ENCODE peak calls at places on chromosomes 12 and 14, in five cellular contexts. One of them, this sample, is unnamed. For H3K4me1, the result is how much of the 10 kb centered on the place peaks cover.

GRCh38 chr12:24135158-24135850 is 185.8 kb upstream of the SOX5 start:
- DNase-seq in GM23338: no peak
- DNase-seq in MM.1S: no peak
- DNase-seq in HCT116: no peak
- DNase-seq in neural progenitor cell: no peak
- DNase-seq in this sample: no peak

GRCh38 chr14:69695664-69696527 is 71.0 kb upstream of the SRSF5 start:
- DNase-seq in GM23338: no peak
- DNase-seq in MM.1S: no peak
- DNase-seq in HCT116: no peak
- DNase-seq in neural progenitor cell: peak
- DNase-seq in this sample: peak

GRCh38 chr14:77599894-77600293 is 16.5 kb downstream of the SPTLC2 start:
- DNase-seq in GM23338: no peak
- DNase-seq in MM.1S: no peak
- DNase-seq in HCT116: no peak
- DNase-seq in neural progenitor cell: no peak
- DNase-seq in this sample: no peak

GRCh38 chr14:94103554-94104165 is 6.9 kb upstream of the IFI27 start:
- DNase-seq in GM23338: no peak
- DNase-seq in MM.1S: no peak
- DNase-seq in HCT116: no peak
- DNase-seq in neural progenitor cell: no peak
- DNase-seq in this sample: no peak

GRCh38 chr12:114944736-114945135 is 260.8 kb upstream of the TBX3 start:
- DNase-seq in GM23338: no peak
- DNase-seq in MM.1S: no peak
- DNase-seq in HCT116: no peak
- DNase-seq in neural progenitor cell: no peak
- DNase-seq in this sample: no peak

GRCh38 chr14:25526290-25526689 is 476.3 kb upstream of the STXBP6 start:
- DNase-seq in GM23338: no peak
- DNase-seq in MM.1S: no peak
- DNase-seq in HCT116: no peak
- DNase-seq in neural progenitor cell: no peak
- DNase-seq in this sample: no peak

GRCh38 chr14:69620211-69620611 is 8.8 kb downstream of the SUSD6 start:
- DNase-seq in GM23338: no peak
- DNase-seq in MM.1S: no peak
- DNase-seq in HCT116: no peak
- DNase-seq in neural progenitor cell: no peak
- DNase-seq in this sample: no peak

GRCh38 chr14:93023039-93023438 is 92.7 kb downstream of the ITPK1 start:
- DNase-seq in GM23338: peak
- DNase-seq in MM.1S: no peak
- DNase-seq in HCT116: peak
- DNase-seq in neural progenitor cell: no peak
- DNase-seq in this sample: no peak

GRCh38 chr14:32697704-32698103 is 241.0 kb upstream of the NPAS3 start:
- DNase-seq in GM23338: no peak
- DNase-seq in MM.1S: no peak
- DNase-seq in HCT116: no peak
- DNase-seq in neural progenitor cell: no peak
- DNase-seq in this sample: peak

GRCh38 chr14:71855399-71856036 is 76.7 kb upstream of the RGS6 start:
- DNase-seq in GM23338: peak
- DNase-seq in MM.1S: peak
- DNase-seq in HCT116: peak
- DNase-seq in neural progenitor cell: peak
- DNase-seq in this sample: peak

GRCh38 chr14:71410578-71411279 is 503.5 kb downstream of the PCNX1 start:
- DNase-seq in GM23338: peak
- DNase-seq in MM.1S: no peak
- DNase-seq in HCT116: no peak
- DNase-seq in neural progenitor cell: no peak
- DNase-seq in this sample: no peak

GRCh38 chr12:112792306-112792705 is 758 bp downstream of the RPH3A start:
- DNase-seq in GM23338: no peak
- DNase-seq in MM.1S: no peak
- DNase-seq in HCT116: no peak
- DNase-seq in neural progenitor cell: no peak
- DNase-seq in this sample: no peak

GRCh38 chr12:109294286-109294796 is 14.7 kb downstream of the FOXN4 start:
- DNase-seq in GM23338: no peak
- DNase-seq in MM.1S: no peak
- DNase-seq in HCT116: no peak
- DNase-seq in neural progenitor cell: no peak
- DNase-seq in this sample: no peak

GRCh38 chr14:105485720-105486332 is 860 bp upstream of the CRIP1 start:
- DNase-seq in GM23338: peak
- DNase-seq in MM.1S: no peak
- DNase-seq in HCT116: no peak
- DNase-seq in neural progenitor cell: peak
- DNase-seq in this sample: no peak

GRCh38 chr14:55131782-55132181 is 2.7 kb downstream of the LGALS3 start:
- DNase-seq in GM23338: no peak
- DNase-seq in MM.1S: no peak
- DNase-seq in HCT116: no peak
- DNase-seq in neural progenitor cell: no peak
- DNase-seq in this sample: peak

GRCh38 chr14:98937712-98938505 is 334.1 kb downstream of the BCL11B start:
- DNase-seq in GM23338: no peak
- DNase-seq in MM.1S: no peak
- DNase-seq in HCT116: no peak
- DNase-seq in neural progenitor cell: no peak
- DNase-seq in this sample: no peak

GRCh38 chr14:64684091-64684490 is 20.1 kb upstream of the PLEKHG3 start:
- DNase-seq in GM23338: no peak
- DNase-seq in MM.1S: no peak
- DNase-seq in HCT116: no peak
- DNase-seq in neural progenitor cell: no peak
- DNase-seq in this sample: peak

GRCh38 chr12:122862110-122862634 is 26.9 kb downstream of the HIP1R start:
- DNase-seq in GM23338: no peak
- DNase-seq in MM.1S: no peak
- DNase-seq in HCT116: no peak
- DNase-seq in neural progenitor cell: no peak
- DNase-seq in this sample: no peak

GRCh38 chr14:23866269-23866668 is 87.3 kb upstream of the DHRS4 start:
- DNase-seq in GM23338: no peak
- DNase-seq in MM.1S: no peak
- DNase-seq in HCT116: no peak
- DNase-seq in neural progenitor cell: no peak
- DNase-seq in this sample: no peak

GRCh38 chr14:30020271-30020670 is 92.6 kb upstream of the PRKD1 start:
- DNase-seq in GM23338: no peak
- DNase-seq in MM.1S: no peak
- DNase-seq in HCT116: no peak
- DNase-seq in neural progenitor cell: no peak
- DNase-seq in this sample: no peak

GRCh38 chr12:2598001-2598400 is 196.8 kb upstream of the FKBP4 start:
- DNase-seq in GM23338: no peak
- DNase-seq in MM.1S: no peak
- DNase-seq in HCT116: no peak
- DNase-seq in neural progenitor cell: no peak
- DNase-seq in this sample: no peak

GRCh38 chr12:109185441-109185840 is 69.1 kb downstream of the ACACB start:
- DNase-seq in GM23338: no peak
- DNase-seq in MM.1S: no peak
- DNase-seq in HCT116: no peak
- DNase-seq in neural progenitor cell: no peak
- DNase-seq in this sample: no peak

GRCh38 chr14:88983755-88984154 is 159.3 kb downstream of the TTC8 start:
- DNase-seq in GM23338: no peak
- DNase-seq in MM.1S: no peak
- DNase-seq in HCT116: no peak
- DNase-seq in neural progenitor cell: no peak
- DNase-seq in this sample: peak

GRCh38 chr12:76117751-76118150 is 33.3 kb upstream of the NAP1L1 start:
- DNase-seq in GM23338: no peak
- DNase-seq in MM.1S: no peak
- DNase-seq in HCT116: no peak
- DNase-seq in neural progenitor cell: no peak
- DNase-seq in this sample: no peak

GRCh38 chr12:106601031-106601430 is 18.2 kb downstream of the RFX4 start:
- DNase-seq in GM23338: peak
- DNase-seq in MM.1S: no peak
- DNase-seq in HCT116: no peak
- DNase-seq in neural progenitor cell: peak
- DNase-seq in this sample: no peak

GRCh38 chr12:46952880-46953517 is 126.4 kb upstream of the PCED1B start:
- DNase-seq in GM23338: no peak
- DNase-seq in MM.1S: no peak
- DNase-seq in HCT116: no peak
- DNase-seq in neural progenitor cell: no peak
- DNase-seq in this sample: no peak

GRCh38 chr12:46958599-46959290 is 120.7 kb upstream of the PCED1B start:
- DNase-seq in GM23338: no peak
- DNase-seq in MM.1S: no peak
- DNase-seq in HCT116: no peak
- DNase-seq in neural progenitor cell: no peak
- DNase-seq in this sample: no peak

GRCh38 chr12:46959484-46959883 is 119.9 kb upstream of the PCED1B start:
- DNase-seq in GM23338: no peak
- DNase-seq in MM.1S: no peak
- DNase-seq in HCT116: peak
- DNase-seq in neural progenitor cell: no peak
- DNase-seq in this sample: peak

GRCh38 chr12:46958093-46958492 is 121.3 kb upstream of the PCED1B start:
- DNase-seq in GM23338: no peak
- DNase-seq in MM.1S: no peak
- DNase-seq in HCT116: no peak
- DNase-seq in neural progenitor cell: no peak
- DNase-seq in this sample: no peak

GRCh38 chr12:46956451-46957035 is 122.9 kb upstream of the PCED1B start:
- DNase-seq in GM23338: no peak
- DNase-seq in MM.1S: no peak
- DNase-seq in HCT116: no peak
- DNase-seq in neural progenitor cell: no peak
- DNase-seq in this sample: no peak
- H3K4me1 ChIP-seq in GM23338: under half
- H3K4me1 ChIP-seq in MM.1S: under half
- H3K4me1 ChIP-seq in HCT116: under half
- H3K4me1 ChIP-seq in neural progenitor cell: under half
- H3K4me1 ChIP-seq in this sample: under half

DNA sequence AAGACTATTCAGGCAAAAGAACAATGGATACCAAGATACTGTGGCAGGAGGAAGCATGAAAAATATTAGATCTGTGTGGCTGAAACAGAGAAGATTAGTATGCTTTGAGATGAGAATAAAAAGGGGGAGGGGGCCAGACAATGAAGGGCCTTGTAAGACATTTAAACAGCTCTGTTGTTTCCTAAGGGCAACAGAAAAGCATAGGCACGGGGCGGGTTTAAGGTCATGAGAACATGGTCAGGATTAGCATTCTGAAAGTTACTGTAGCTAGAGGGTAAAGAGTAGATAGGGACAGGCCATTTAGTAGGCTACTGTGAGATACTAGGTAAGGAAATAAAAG is 18.6 kb downstream of the INTS13 start:
- DNase-seq in GM23338: no peak
- DNase-seq in MM.1S: no peak
- DNase-seq in HCT116: no peak
- DNase-seq in neural progenitor cell: no peak
- DNase-seq in this sample: no peak
- TF ChIP-seq EZH2phosphoT487 in GM23338: no peak
- TF ChIP-seq EZH2phosphoT487 in MM.1S: no peak
- TF ChIP-seq EZH2phosphoT487 in HCT116: no peak
- TF ChIP-seq EZH2phosphoT487 in neural progenitor cell: no peak
- TF ChIP-seq EZH2phosphoT487 in this sample: no peak

DNA sequence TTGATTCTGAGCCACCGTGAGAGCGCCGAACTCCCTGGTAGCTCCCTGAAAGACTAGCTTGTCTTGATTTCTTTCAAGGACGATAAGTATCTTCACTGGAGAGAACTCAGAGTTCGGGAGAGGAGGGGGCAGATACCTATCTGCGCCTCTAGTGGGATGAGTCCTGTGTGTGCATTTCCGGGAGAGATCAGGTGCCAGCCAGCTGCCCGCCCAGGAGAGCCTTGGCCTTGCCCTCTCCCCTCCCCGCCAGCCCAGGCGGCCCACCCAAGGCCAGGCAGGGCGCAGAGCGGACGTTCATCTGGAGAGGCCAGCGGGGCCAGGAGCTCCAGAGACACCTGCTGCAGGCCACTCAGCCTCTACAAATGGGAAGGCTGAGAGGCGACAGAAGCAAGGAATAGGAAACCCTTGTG is 1.0 kb downstream of the CD9 start:
- DNase-seq in GM23338: peak
- DNase-seq in MM.1S: peak
- DNase-seq in HCT116: no peak
- DNase-seq in neural progenitor cell: peak
- DNase-seq in this sample: no peak
- H3K4me1 ChIP-seq in GM23338: half or more
- H3K4me1 ChIP-seq in MM.1S: under half
- H3K4me1 ChIP-seq in HCT116: half or more
- H3K4me1 ChIP-seq in neural progenitor cell: under half
- H3K4me1 ChIP-seq in this sample: under half

GRCh38 chr14:35112641-35113040 is 9.1 kb downstream of the PPP2R3C start:
- DNase-seq in GM23338: peak
- DNase-seq in MM.1S: no peak
- DNase-seq in HCT116: no peak
- DNase-seq in neural progenitor cell: no peak
- DNase-seq in this sample: no peak
- TF ChIP-seq EZH2phosphoT487 in GM23338: no peak
- TF ChIP-seq EZH2phosphoT487 in MM.1S: no peak
- TF ChIP-seq EZH2phosphoT487 in HCT116: no peak
- TF ChIP-seq EZH2phosphoT487 in neural progenitor cell: no peak
- TF ChIP-seq EZH2phosphoT487 in this sample: no peak

This sample was measured in GM23248.